ENCODE peak calls at places on chromosomes 6 and 20, in seven cellular contexts. S, M, A, P, E, D and L are unnamed samples.

GRCh38 chr20:45322952-45323383 is 14.9 kb upstream of the MATN4 start:
- DNase-seq in S (no peak), M (no peak), A (no peak), D (peak), P (no peak), E (no peak), L (no peak)

GRCh38 chr20:57851025-57851682 is 141.3 kb upstream of the PMEPA1 start:
- DNase-seq in S (no peak), A (no peak), D (no peak), M (no peak), E (no peak), P (peak), L (no peak)

GRCh38 chr6:27452496-27452897 is 20.4 kb downstream of the ZNF184 start:
- DNase-seq in D (no peak), P (no peak), M (no peak), E (no peak), A (no peak), S (no peak), L (no peak)

GRCh38 chr6:89009624-89010059 is 46.2 kb upstream of the RNGTT start:
- DNase-seq in M (no peak), P (no peak), A (no peak), S (no peak), D (no peak), E (no peak), L (no peak)

GRCh38 chr6:152984387-152984872 is 1.6 kb upstream of the FBXO5 start:
- DNase-seq in P (no peak), A (no peak), S (no peak), D (peak), E (no peak), M (no peak), L (no peak)

GRCh38 chr6:128822271-128822670 is 60.7 kb upstream of the LAMA2 start:
- DNase-seq in D (no peak), A (no peak), E (no peak), S (no peak), P (peak), M (no peak), L (no peak)

GRCh38 chr20:59848182-59848581 is 85.3 kb downstream of the SYCP2 start:
- DNase-seq in P (no peak), E (no peak), M (no peak), S (no peak), A (no peak), D (no peak), L (no peak)

GRCh38 chr6:26613717-26614683 is 17.2 kb downstream of the ABT1 start:
- DNase-seq in P (no peak), D (no peak), M (no peak), S (no peak), E (no peak), A (no peak), L (no peak)

GRCh38 chr6:90256698-90257485 is 39.8 kb downstream of the BACH2 start:
- DNase-seq in S (no peak), A (peak), D (no peak), E (no peak), P (no peak), M (no peak), L (no peak)

GRCh38 chr6:80610821-80611220 is 504.4 kb downstream of the BCKDHB start:
- DNase-seq in M (no peak), P (no peak), E (peak), D (no peak), S (no peak), A (no peak), L (no peak)

GRCh38 chr6:143896096-143896880 is 32.0 kb downstream of the ZC2HC1B start:
- DNase-seq in D (no peak), E (no peak), S (no peak), P (no peak), M (no peak), A (no peak), L (no peak)

GRCh38 chr6:158854214-158855101 is 35.3 kb upstream of the EZR start:
- DNase-seq in M (no peak), P (no peak), S (no peak), E (no peak), D (no peak), A (no peak), L (no peak)

GRCh38 chr6:149149682-149150081 is 167.8 kb upstream of the TAB2 start:
- DNase-seq in D (no peak), A (no peak), M (no peak), E (no peak), S (no peak), P (no peak), L (no peak)

GRCh38 chr20:1528811-1529210 is 28.7 kb downstream of the SIRPD start:
- DNase-seq in S (no peak), P (no peak), A (no peak), M (no peak), E (no peak), D (no peak), L (no peak)

GRCh38 chr20:8304124-8304800 is 172.2 kb downstream of the PLCB1 start:
- DNase-seq in P (no peak), S (no peak), E (no peak), M (no peak), D (no peak), A (no peak), L (no peak)

GRCh38 chr6:170295519-170296422 is 4.9 kb upstream of the DLL1 start:
- DNase-seq in A (no peak), M (peak), E (no peak), D (peak), S (no peak), P (peak), L (no peak)

GRCh38 chr20:33273117-33273851 is 9.7 kb upstream of the BPIFB1 start:
- DNase-seq in P (no peak), A (peak), E (no peak), D (no peak), S (no peak), M (no peak), L (no peak)

GRCh38 chr6:85920782-85921181 is 278.1 kb upstream of the SYNCRIP start:
- DNase-seq in E (no peak), S (no peak), D (peak), M (no peak), P (peak), A (no peak), L (no peak)

GRCh38 chr6:83958250-83958685 is 75.3 kb upstream of the MRAP2 start:
- DNase-seq in E (no peak), A (no peak), S (no peak), D (no peak), M (no peak), P (no peak), L (no peak)

GRCh38 chr6:81894788-81895221 is 142.3 kb upstream of the TENT5A start:
- DNase-seq in P (peak), D (no peak), S (no peak), E (no peak), A (no peak), M (no peak), L (no peak)

GRCh38 chr20:24529032-24529431 is 59.6 kb downstream of the SYNDIG1 start:
- DNase-seq in E (no peak), S (no peak), M (no peak), A (no peak), P (no peak), D (no peak), L (no peak)

GRCh38 chr6:89079611-89080213 is 839 bp upstream of the PNRC1 start:
- DNase-seq in D (peak), A (peak), E (no peak), P (peak), M (peak), S (peak), L (peak)

GRCh38 chr6:12909828-12910227 is 193.3 kb downstream of the PHACTR1 start:
- DNase-seq in P (peak), M (no peak), A (no peak), S (no peak), E (no peak), D (no peak), L (no peak)

GRCh38 chr20:4406627-4407026 is 315.1 kb upstream of the PRND start:
- DNase-seq in D (no peak), S (no peak), A (no peak), M (no peak), P (no peak), E (no peak), L (no peak)

GRCh38 chr6:164200071-164200470 is 785.6 kb downstream of the QKI start:
- DNase-seq in A (no peak), P (no peak), S (no peak), D (no peak), M (no peak), E (no peak), L (no peak)

GRCh38 chr6:149217466-149217888 is 100.0 kb upstream of the TAB2 start:
- DNase-seq in P (no peak), S (no peak), M (no peak), E (no peak), D (no peak), A (no peak), L (no peak)

GRCh38 chr6:22636450-22636849 is 67.1 kb downstream of the HDGFL1 start:
- DNase-seq in D (no peak), E (no peak), M (no peak), S (no peak), A (no peak), P (no peak), L (no peak)